ENCODE peak calls at places on chromosome 6, in five cellular contexts. C, H, F, Z and N are unnamed samples.

GRCh38 chr6:133040025-133040838 is 200.9 kb upstream of the EYA4 start:
- DNase-seq in C (peak; percentile 11), H (peak; percentile 54), F (peak; percentile 8), Z (no peak), N (no peak)

GRCh38 chr6:159155679-159156078 is 13.5 kb upstream of the FNDC1 start:
- DNase-seq in C (no peak), H (no peak), F (no peak), Z (no peak), N (no peak)

GRCh38 chr6:137868721-137869631 is 1.9 kb downstream of the TNFAIP3 start:
- DNase-seq in C (no peak), H (no peak), F (no peak), Z (no peak), N (no peak)

GRCh38 chr6:140858381-140858971 is 1274.2 kb upstream of the GJE1 start:
- DNase-seq in C (no peak), H (no peak), F (no peak), Z (no peak), N (no peak)

GRCh38 chr6:152329640-152330202 is 307.4 kb downstream of the SYNE1 start:
- DNase-seq in C (no peak), H (no peak), F (no peak), Z (no peak), N (no peak)

GRCh38 chr6:75818061-75818855 is 69.2 kb downstream of the MYO6 start:
- DNase-seq in C (no peak), H (no peak), F (no peak), Z (no peak), N (no peak)

GRCh38 chr6:28585335-28585734 is 59.7 kb downstream of the GPX5 start:
- DNase-seq in C (no peak), H (peak; percentile 55), F (no peak), Z (no peak), N (no peak)

GRCh38 chr6:30857537-30857936 is 26.8 kb upstream of the DDR1 start:
- DNase-seq in C (no peak), H (no peak), F (peak; percentile 4), Z (peak; percentile 51), N (no peak)

GRCh38 chr6:78561015-78561414 is 306.3 kb upstream of the IRAK1BP1 start:
- DNase-seq in C (no peak), H (no peak), F (no peak), Z (no peak), N (no peak)

GRCh38 chr6:111918825-111919224 is 45.6 kb upstream of the FYN start:
- DNase-seq in C (no peak), H (no peak), F (no peak), Z (no peak), N (no peak)

GRCh38 chr6:111921108-111921507 is 47.9 kb upstream of the FYN start:
- DNase-seq in C (peak; percentile 36), H (no peak), F (no peak), Z (no peak), N (no peak)

GRCh38 chr6:111925296-111925695 is 52.0 kb upstream of the FYN start:
- DNase-seq in C (no peak), H (no peak), F (no peak), Z (no peak), N (no peak)

GRCh38 chr6:111920581-111920980 is 47.3 kb upstream of the FYN start:
- DNase-seq in C (no peak), H (no peak), F (no peak), Z (no peak), N (no peak)

DNA sequence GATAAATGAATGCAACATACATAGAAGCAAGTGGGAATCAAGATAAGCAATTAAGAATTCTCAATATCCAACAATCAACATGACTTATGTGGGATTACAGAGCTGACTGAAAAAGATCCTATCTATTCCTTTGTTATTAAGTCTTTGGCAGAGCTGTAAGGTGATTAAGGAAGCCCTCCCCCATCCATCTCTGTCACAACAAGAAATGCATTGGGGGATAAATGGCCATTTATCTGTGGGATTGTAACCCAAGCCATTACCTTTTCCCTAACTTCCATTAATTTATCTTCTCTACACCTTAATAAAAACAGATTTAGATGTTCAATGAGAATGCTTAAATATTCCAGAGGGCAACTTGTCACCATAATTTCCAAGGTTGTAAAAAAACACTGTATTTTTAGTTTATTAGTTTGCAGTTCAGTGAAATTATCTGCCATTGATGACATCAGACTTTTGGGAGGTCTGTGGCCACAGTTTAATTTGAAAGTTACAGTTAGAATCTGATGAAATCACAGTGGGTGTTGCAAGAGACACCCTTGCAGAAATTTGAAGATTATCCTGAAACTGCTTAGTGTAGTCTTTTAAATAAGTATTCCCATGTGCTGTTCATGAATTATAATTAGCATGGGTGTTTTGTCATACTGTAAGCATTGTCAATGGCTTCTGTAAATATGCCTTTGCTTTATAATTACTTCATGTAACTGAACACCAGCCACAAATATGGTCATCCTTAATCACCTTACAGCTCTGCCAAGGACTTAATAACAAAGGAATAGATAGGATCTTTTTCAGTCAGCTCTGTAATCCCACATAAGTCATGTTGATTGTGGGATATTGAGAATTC is 49.4 kb upstream of the FYN start:
- DNase-seq in C (no peak), H (no peak), F (no peak), Z (no peak), N (no peak)
- TF ChIP-seq ATF2 in C (no peak), H (no peak), F (no peak), Z (no peak), N (no peak)

DNA sequence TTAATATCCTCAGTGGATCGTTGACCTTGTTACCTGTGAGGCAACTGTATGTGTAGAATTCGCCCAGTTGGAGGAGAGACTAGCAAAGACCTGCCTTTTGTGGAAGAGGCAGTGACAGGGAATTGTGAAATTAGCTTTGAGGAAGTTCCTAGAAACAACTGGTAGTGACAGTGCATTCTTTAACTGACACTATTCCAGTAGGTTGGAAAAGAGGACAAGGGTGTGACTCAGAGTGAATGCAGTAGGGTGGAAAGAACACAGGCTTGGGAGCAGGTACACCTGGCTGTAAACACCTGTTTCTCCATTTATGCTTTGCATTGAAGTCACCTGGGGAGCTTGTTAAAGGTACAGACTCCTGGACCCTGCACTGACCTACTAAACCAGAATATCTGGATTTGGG is 295.7 kb downstream of the PHACTR1 start:
- DNase-seq in C (no peak), H (no peak), F (no peak), Z (no peak), N (no peak)
- TF ChIP-seq ATF2 in C (no peak), H (no peak), F (no peak), Z (no peak), N (no peak)

DNA sequence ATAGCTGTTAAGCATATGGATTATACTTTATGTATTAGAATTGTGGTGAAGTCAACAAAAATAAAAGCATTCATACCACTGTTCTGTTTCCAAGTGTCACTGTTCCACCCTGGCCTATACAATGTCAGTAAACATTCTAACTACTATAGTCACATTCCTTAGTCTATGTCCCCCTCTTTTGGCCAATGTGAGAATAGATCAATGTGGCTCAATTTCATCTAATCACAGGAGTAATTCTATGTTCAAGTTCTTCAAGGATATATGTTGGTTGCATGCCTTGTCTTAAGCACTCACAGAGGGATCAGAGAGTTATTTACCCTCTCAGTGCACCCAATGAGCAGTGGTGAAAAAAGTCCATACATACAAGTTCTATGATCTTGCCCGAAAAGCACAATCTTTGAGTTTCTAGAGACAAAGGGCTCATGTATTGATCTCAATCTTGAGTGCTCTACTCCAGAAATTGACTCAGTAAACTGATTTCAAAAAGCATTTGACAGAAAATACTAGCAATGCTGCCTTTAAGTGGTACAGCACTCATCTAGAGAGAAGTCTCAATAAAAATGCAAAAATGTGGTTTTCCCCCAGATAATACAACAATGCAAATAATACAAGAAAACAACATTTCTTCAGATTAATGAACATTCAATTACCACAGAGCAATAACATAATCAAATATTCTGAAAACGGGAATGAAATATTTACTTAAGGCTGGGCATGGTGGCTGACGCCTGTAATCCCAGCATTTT is 16.5 kb downstream of the SMLR1 start:
- DNase-seq in C (no peak), H (peak; percentile 74), F (peak; percentile 32), Z (peak; percentile 9), N (no peak)
- TF ChIP-seq ATF2 in C (no peak), H (no peak), F (no peak), Z (no peak), N (no peak)

GRCh38 chr6:33958208-33958862 is 154.5 kb upstream of the MLN start:
- DNase-seq in C (peak; percentile 75), H (peak; percentile 13), F (no peak), Z (no peak), N (peak; percentile 82)
- TF ChIP-seq ATF2 in C (no peak), H (no peak), F (no peak), Z (no peak), N (no peak)

GRCh38 chr6:85421963-85422362 is 27.9 kb upstream of the NT5E start:
- DNase-seq in C (no peak), H (no peak), F (no peak), Z (no peak), N (no peak)
- TF ChIP-seq ATF2 in C (no peak), H (no peak), F (no peak), Z (no peak), N (no peak)

GRCh38 chr6:89963391-89963790 is 69.1 kb downstream of the GJA10 start:
- DNase-seq in C (no peak), H (no peak), F (no peak), Z (no peak), N (no peak)

GRCh38 chr6:89970072-89970471 is 75.8 kb downstream of the GJA10 start:
- DNase-seq in C (no peak), H (no peak), F (no peak), Z (no peak), N (no peak)

GRCh38 chr6:89965441-89966249 is 71.4 kb downstream of the GJA10 start:
- DNase-seq in C (no peak), H (no peak), F (no peak), Z (no peak), N (no peak)

GRCh38 chr6:89966250-89966588 is 72.0 kb downstream of the GJA10 start:
- DNase-seq in C (no peak), H (no peak), F (no peak), Z (no peak), N (no peak)

GRCh38 chr6:89966913-89967312 is 72.6 kb downstream of the GJA10 start:
- DNase-seq in C (no peak), H (no peak), F (no peak), Z (no peak), N (no peak)
- TF ChIP-seq ATF2 in C (no peak), H (no peak), F (no peak), Z (no peak), N (no peak)

DNA sequence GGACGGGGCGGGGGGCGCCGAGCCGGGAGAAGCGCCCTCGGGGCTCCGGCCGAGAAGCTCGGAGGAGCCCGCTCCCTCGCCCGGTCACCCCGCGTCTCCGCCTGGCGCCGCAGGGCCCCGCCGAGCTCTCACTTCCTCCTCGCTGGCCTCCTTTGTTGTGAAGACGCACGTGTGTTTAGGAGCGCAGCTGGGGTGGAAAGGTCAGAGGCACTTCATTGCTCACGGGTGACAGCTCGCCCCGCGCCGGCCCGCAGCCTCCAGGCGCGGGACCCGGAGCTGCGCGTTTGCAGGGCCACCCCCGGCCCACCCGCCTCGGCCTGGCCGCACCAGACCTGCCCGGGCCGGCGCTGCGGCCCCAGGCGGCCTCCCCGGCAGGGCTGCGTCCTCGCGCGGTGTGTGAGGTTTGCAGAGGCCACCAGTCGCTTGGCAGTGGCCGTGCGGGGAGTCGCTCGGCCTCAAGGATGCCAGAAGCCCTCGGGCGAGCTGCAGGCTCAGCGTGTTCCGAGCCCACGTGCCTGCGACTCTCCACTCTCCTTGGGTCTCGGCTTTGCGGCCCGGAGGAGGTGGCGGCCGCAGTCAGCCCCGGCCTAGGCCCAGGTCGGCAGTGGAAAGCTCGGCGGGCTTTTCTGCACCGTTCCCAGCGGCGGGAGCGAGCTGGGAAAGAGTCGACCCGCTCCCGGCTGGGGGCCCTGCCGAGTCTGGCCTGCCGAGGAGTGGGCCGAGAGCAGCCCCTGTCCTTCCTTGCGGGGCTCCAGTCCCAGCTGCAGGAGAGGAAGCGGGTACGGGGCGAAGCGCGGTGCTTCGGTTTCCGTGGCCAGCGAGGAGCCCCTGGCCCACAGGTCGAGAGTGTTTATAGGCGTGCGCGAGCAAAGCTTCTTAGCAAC is 5.3 kb downstream of the FOXC1 start:
- DNase-seq in C (no peak), H (no peak), F (no peak), Z (no peak), N (no peak)
- TF ChIP-seq ATF2 in C (no peak), H (no peak), F (no peak), Z (no peak), N (no peak)